ENCODE peak calls at places on chromosome 22, in seven cellular contexts. One of them, this sample, is unnamed.

GRCh38 chr22:28247667-28248363 is 328.8 kb upstream of the PITPNB start:
- DNase-seq in activated CD8-positive, alpha-beta T cell treated with anti-CD3 and anti-CD28 coated beads for 36 hours: no peak
- DNase-seq in CD8-positive, alpha-beta T cell: no peak
- DNase-seq in mesothelial cell of epicardium: no peak
- DNase-seq in ovary: no peak
- DNase-seq in testis: no peak
- DNase-seq in left lung: no peak
- DNase-seq in this sample: no peak

GRCh38 chr22:21984793-21985192 is 2.2 kb upstream of the TOP3B start:
- DNase-seq in activated CD8-positive, alpha-beta T cell treated with anti-CD3 and anti-CD28 coated beads for 36 hours: peak
- DNase-seq in CD8-positive, alpha-beta T cell: no peak
- DNase-seq in mesothelial cell of epicardium: no peak
- DNase-seq in ovary: no peak
- DNase-seq in testis: peak
- DNase-seq in left lung: no peak
- DNase-seq in this sample: no peak

GRCh38 chr22:46079093-46079860 is 71.0 kb upstream of the PPARA start:
- DNase-seq in activated CD8-positive, alpha-beta T cell treated with anti-CD3 and anti-CD28 coated beads for 36 hours: no peak
- DNase-seq in CD8-positive, alpha-beta T cell: no peak
- DNase-seq in mesothelial cell of epicardium: no peak
- DNase-seq in ovary: peak
- DNase-seq in testis: peak
- DNase-seq in left lung: peak
- DNase-seq in this sample: no peak

GRCh38 chr22:37133304-37134018 is 16.3 kb downstream of the IL2RB start:
- DNase-seq in activated CD8-positive, alpha-beta T cell treated with anti-CD3 and anti-CD28 coated beads for 36 hours: no peak
- DNase-seq in CD8-positive, alpha-beta T cell: no peak
- DNase-seq in mesothelial cell of epicardium: no peak
- DNase-seq in ovary: no peak
- DNase-seq in testis: no peak
- DNase-seq in left lung: no peak
- DNase-seq in this sample: no peak

GRCh38 chr22:50276143-50276542 is 6.0 kb upstream of the MAPK11 start:
- DNase-seq in activated CD8-positive, alpha-beta T cell treated with anti-CD3 and anti-CD28 coated beads for 36 hours: peak
- DNase-seq in CD8-positive, alpha-beta T cell: no peak
- DNase-seq in mesothelial cell of epicardium: no peak
- DNase-seq in ovary: peak
- DNase-seq in testis: no peak
- DNase-seq in left lung: peak
- DNase-seq in this sample: no peak

GRCh38 chr22:37018815-37019308 is 385 bp downstream of the TST start:
- DNase-seq in activated CD8-positive, alpha-beta T cell treated with anti-CD3 and anti-CD28 coated beads for 36 hours: no peak
- DNase-seq in CD8-positive, alpha-beta T cell: no peak
- DNase-seq in mesothelial cell of epicardium: peak
- DNase-seq in ovary: peak
- DNase-seq in testis: peak
- DNase-seq in left lung: peak
- DNase-seq in this sample: no peak

GRCh38 chr22:27267145-27267544 is 534.4 kb downstream of the MN1 start:
- DNase-seq in activated CD8-positive, alpha-beta T cell treated with anti-CD3 and anti-CD28 coated beads for 36 hours: no peak
- DNase-seq in CD8-positive, alpha-beta T cell: no peak
- DNase-seq in mesothelial cell of epicardium: no peak
- DNase-seq in ovary: no peak
- DNase-seq in testis: no peak
- DNase-seq in left lung: no peak
- DNase-seq in this sample: no peak

GRCh38 chr22:37486224-37486845 is at the start of gene MFNG:
- DNase-seq in activated CD8-positive, alpha-beta T cell treated with anti-CD3 and anti-CD28 coated beads for 36 hours: peak
- DNase-seq in CD8-positive, alpha-beta T cell: peak
- DNase-seq in mesothelial cell of epicardium: no peak
- DNase-seq in ovary: peak
- DNase-seq in testis: peak
- DNase-seq in left lung: peak
- DNase-seq in this sample: no peak

GRCh38 chr22:44358723-44359440 is 46.1 kb upstream of the SHISAL1 start:
- DNase-seq in activated CD8-positive, alpha-beta T cell treated with anti-CD3 and anti-CD28 coated beads for 36 hours: no peak
- DNase-seq in CD8-positive, alpha-beta T cell: no peak
- DNase-seq in mesothelial cell of epicardium: no peak
- DNase-seq in ovary: peak
- DNase-seq in testis: no peak
- DNase-seq in left lung: peak
- DNase-seq in this sample: no peak

GRCh38 chr22:46138058-46138797 is 12.1 kb upstream of the PPARA start:
- DNase-seq in activated CD8-positive, alpha-beta T cell treated with anti-CD3 and anti-CD28 coated beads for 36 hours: no peak
- DNase-seq in CD8-positive, alpha-beta T cell: no peak
- DNase-seq in mesothelial cell of epicardium: no peak
- DNase-seq in ovary: peak
- DNase-seq in testis: no peak
- DNase-seq in left lung: no peak
- DNase-seq in this sample: no peak

GRCh38 chr22:37843746-37844089 is 416 bp downstream of the ANKRD54 start:
- DNase-seq in activated CD8-positive, alpha-beta T cell treated with anti-CD3 and anti-CD28 coated beads for 36 hours: peak
- DNase-seq in CD8-positive, alpha-beta T cell: no peak
- DNase-seq in mesothelial cell of epicardium: no peak
- DNase-seq in ovary: peak
- DNase-seq in testis: peak
- DNase-seq in left lung: no peak
- DNase-seq in this sample: no peak

GRCh38 chr22:45210174-45210573 is 30.5 kb downstream of the KIAA0930 start:
- DNase-seq in activated CD8-positive, alpha-beta T cell treated with anti-CD3 and anti-CD28 coated beads for 36 hours: no peak
- DNase-seq in CD8-positive, alpha-beta T cell: no peak
- DNase-seq in mesothelial cell of epicardium: no peak
- DNase-seq in ovary: no peak
- DNase-seq in testis: no peak
- DNase-seq in left lung: no peak
- DNase-seq in this sample: no peak

GRCh38 chr22:43388420-43388851 is 23.4 kb upstream of the MPPED1 start:
- DNase-seq in activated CD8-positive, alpha-beta T cell treated with anti-CD3 and anti-CD28 coated beads for 36 hours: peak
- DNase-seq in CD8-positive, alpha-beta T cell: peak
- DNase-seq in mesothelial cell of epicardium: peak
- DNase-seq in ovary: peak
- DNase-seq in testis: peak
- DNase-seq in left lung: peak
- DNase-seq in this sample: peak

GRCh38 chr22:37213941-37214340 is 1.7 kb upstream of the SSTR3 start:
- DNase-seq in activated CD8-positive, alpha-beta T cell treated with anti-CD3 and anti-CD28 coated beads for 36 hours: peak
- DNase-seq in CD8-positive, alpha-beta T cell: no peak
- DNase-seq in mesothelial cell of epicardium: no peak
- DNase-seq in ovary: no peak
- DNase-seq in testis: no peak
- DNase-seq in left lung: no peak
- DNase-seq in this sample: no peak

GRCh38 chr22:45805413-45805812 is 133.8 kb downstream of the ATXN10 start:
- DNase-seq in activated CD8-positive, alpha-beta T cell treated with anti-CD3 and anti-CD28 coated beads for 36 hours: no peak
- DNase-seq in CD8-positive, alpha-beta T cell: no peak
- DNase-seq in mesothelial cell of epicardium: no peak
- DNase-seq in ovary: no peak
- DNase-seq in testis: no peak
- DNase-seq in left lung: no peak
- DNase-seq in this sample: no peak

GRCh38 chr22:22848364-22848866 is 39.2 kb upstream of the IGLL5 start:
- DNase-seq in activated CD8-positive, alpha-beta T cell treated with anti-CD3 and anti-CD28 coated beads for 36 hours: peak
- DNase-seq in CD8-positive, alpha-beta T cell: peak
- DNase-seq in mesothelial cell of epicardium: peak
- DNase-seq in ovary: peak
- DNase-seq in testis: peak
- DNase-seq in left lung: peak
- DNase-seq in this sample: no peak

GRCh38 chr22:43001271-43002197 is 13.4 kb downstream of the PACSIN2 start:
- DNase-seq in activated CD8-positive, alpha-beta T cell treated with anti-CD3 and anti-CD28 coated beads for 36 hours: peak
- DNase-seq in CD8-positive, alpha-beta T cell: no peak
- DNase-seq in mesothelial cell of epicardium: no peak
- DNase-seq in ovary: no peak
- DNase-seq in testis: no peak
- DNase-seq in left lung: no peak
- DNase-seq in this sample: no peak

GRCh38 chr22:46829140-46829891 is 66.9 kb downstream of the TBC1D22A start:
- DNase-seq in activated CD8-positive, alpha-beta T cell treated with anti-CD3 and anti-CD28 coated beads for 36 hours: no peak
- DNase-seq in CD8-positive, alpha-beta T cell: no peak
- DNase-seq in mesothelial cell of epicardium: no peak
- DNase-seq in ovary: no peak
- DNase-seq in testis: no peak
- DNase-seq in left lung: no peak
- DNase-seq in this sample: no peak

GRCh38 chr22:42962295-42963230 is 52.4 kb downstream of the PACSIN2 start:
- DNase-seq in activated CD8-positive, alpha-beta T cell treated with anti-CD3 and anti-CD28 coated beads for 36 hours: no peak
- DNase-seq in CD8-positive, alpha-beta T cell: no peak
- DNase-seq in mesothelial cell of epicardium: no peak
- DNase-seq in ovary: no peak
- DNase-seq in testis: no peak
- DNase-seq in left lung: peak
- DNase-seq in this sample: no peak

GRCh38 chr22:42754658-42755057 is 34.0 kb upstream of the A4GALT start:
- DNase-seq in activated CD8-positive, alpha-beta T cell treated with anti-CD3 and anti-CD28 coated beads for 36 hours: no peak
- DNase-seq in CD8-positive, alpha-beta T cell: no peak
- DNase-seq in mesothelial cell of epicardium: no peak
- DNase-seq in ovary: no peak
- DNase-seq in testis: peak
- DNase-seq in left lung: no peak
- DNase-seq in this sample: no peak

GRCh38 chr22:37054078-37054440 is 2.5 kb downstream of the KCTD17 start:
- DNase-seq in activated CD8-positive, alpha-beta T cell treated with anti-CD3 and anti-CD28 coated beads for 36 hours: no peak
- DNase-seq in CD8-positive, alpha-beta T cell: no peak
- DNase-seq in mesothelial cell of epicardium: no peak
- DNase-seq in ovary: no peak
- DNase-seq in testis: no peak
- DNase-seq in left lung: no peak
- DNase-seq in this sample: no peak

GRCh38 chr22:22574361-22574760 is 15.3 kb upstream of the PRAME start:
- DNase-seq in activated CD8-positive, alpha-beta T cell treated with anti-CD3 and anti-CD28 coated beads for 36 hours: no peak
- DNase-seq in CD8-positive, alpha-beta T cell: no peak
- DNase-seq in mesothelial cell of epicardium: no peak
- DNase-seq in ovary: no peak
- DNase-seq in testis: no peak
- DNase-seq in left lung: no peak
- DNase-seq in this sample: no peak

GRCh38 chr22:19632671-19633148 is 81.6 kb upstream of the SEPTIN5 start:
- DNase-seq in activated CD8-positive, alpha-beta T cell treated with anti-CD3 and anti-CD28 coated beads for 36 hours: no peak
- DNase-seq in CD8-positive, alpha-beta T cell: no peak
- DNase-seq in mesothelial cell of epicardium: no peak
- DNase-seq in ovary: no peak
- DNase-seq in testis: peak
- DNase-seq in left lung: no peak
- DNase-seq in this sample: peak

GRCh38 chr22:37498289-37498909 is 12.2 kb upstream of the MFNG start:
- DNase-seq in activated CD8-positive, alpha-beta T cell treated with anti-CD3 and anti-CD28 coated beads for 36 hours: peak
- DNase-seq in CD8-positive, alpha-beta T cell: peak
- DNase-seq in mesothelial cell of epicardium: no peak
- DNase-seq in ovary: no peak
- DNase-seq in testis: no peak
- DNase-seq in left lung: no peak
- DNase-seq in this sample: no peak

GRCh38 chr22:42976534-42976933 is 38.4 kb downstream of the PACSIN2 start:
- DNase-seq in activated CD8-positive, alpha-beta T cell treated with anti-CD3 and anti-CD28 coated beads for 36 hours: no peak
- DNase-seq in CD8-positive, alpha-beta T cell: no peak
- DNase-seq in mesothelial cell of epicardium: no peak
- DNase-seq in ovary: no peak
- DNase-seq in testis: no peak
- DNase-seq in left lung: no peak
- DNase-seq in this sample: no peak

GRCh38 chr22:48981671-48982070 is 846.0 kb downstream of the BRD1 start:
- DNase-seq in activated CD8-positive, alpha-beta T cell treated with anti-CD3 and anti-CD28 coated beads for 36 hours: no peak
- DNase-seq in CD8-positive, alpha-beta T cell: no peak
- DNase-seq in mesothelial cell of epicardium: no peak
- DNase-seq in ovary: no peak
- DNase-seq in testis: no peak
- DNase-seq in left lung: no peak
- DNase-seq in this sample: no peak

GRCh38 chr22:48980918-48981317 is 846.8 kb downstream of the BRD1 start:
- DNase-seq in activated CD8-positive, alpha-beta T cell treated with anti-CD3 and anti-CD28 coated beads for 36 hours: no peak
- DNase-seq in CD8-positive, alpha-beta T cell: no peak
- DNase-seq in mesothelial cell of epicardium: no peak
- DNase-seq in ovary: no peak
- DNase-seq in testis: no peak
- DNase-seq in left lung: no peak
- DNase-seq in this sample: peak

GRCh38 chr22:48976556-48977535 is 850.8 kb downstream of the BRD1 start:
- DNase-seq in activated CD8-positive, alpha-beta T cell treated with anti-CD3 and anti-CD28 coated beads for 36 hours: no peak
- DNase-seq in CD8-positive, alpha-beta T cell: no peak
- DNase-seq in mesothelial cell of epicardium: no peak
- DNase-seq in ovary: no peak
- DNase-seq in testis: no peak
- DNase-seq in left lung: no peak
- DNase-seq in this sample: peak

GRCh38 chr22:48980409-48980808 is 847.3 kb downstream of the BRD1 start:
- DNase-seq in activated CD8-positive, alpha-beta T cell treated with anti-CD3 and anti-CD28 coated beads for 36 hours: no peak
- DNase-seq in CD8-positive, alpha-beta T cell: no peak
- DNase-seq in mesothelial cell of epicardium: no peak
- DNase-seq in ovary: no peak
- DNase-seq in testis: no peak
- DNase-seq in left lung: no peak
- DNase-seq in this sample: no peak

DNA sequence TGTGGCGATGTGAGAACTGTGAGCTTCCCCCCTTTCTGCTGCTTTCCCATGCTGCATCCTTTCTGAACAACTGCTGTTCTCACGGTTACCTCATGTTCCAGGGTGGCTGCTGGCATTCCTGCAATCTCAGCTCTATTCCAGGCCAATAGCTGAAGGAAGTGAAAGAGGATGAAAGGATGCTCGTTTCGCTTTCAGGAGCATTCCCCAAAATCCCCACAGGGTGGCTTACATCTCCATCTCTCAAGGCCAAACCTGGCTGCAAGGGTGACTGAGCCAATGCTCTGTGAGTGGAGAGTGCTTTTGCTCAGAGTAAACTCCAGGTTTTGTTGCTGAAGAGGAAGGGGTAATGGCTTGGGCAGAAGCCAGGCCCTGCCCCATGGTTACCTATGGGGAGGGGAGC is 848.2 kb downstream of the BRD1 start:
- DNase-seq in activated CD8-positive, alpha-beta T cell treated with anti-CD3 and anti-CD28 coated beads for 36 hours: no peak
- DNase-seq in CD8-positive, alpha-beta T cell: no peak
- DNase-seq in mesothelial cell of epicardium: no peak
- DNase-seq in ovary: no peak
- DNase-seq in testis: no peak
- DNase-seq in left lung: no peak
- DNase-seq in this sample: no peak
- TF ChIP-seq CTCF in activated CD8-positive, alpha-beta T cell treated with anti-CD3 and anti-CD28 coated beads for 36 hours: no peak
- TF ChIP-seq CTCF in CD8-positive, alpha-beta T cell: no peak
- TF ChIP-seq CTCF in mesothelial cell of epicardium: no peak
- TF ChIP-seq CTCF in ovary: no peak
- TF ChIP-seq CTCF in testis: no peak
- TF ChIP-seq CTCF in left lung: no peak
- TF ChIP-seq CTCF in this sample: no peak

GRCh38 chr22:48945621-48946458 is 881.8 kb downstream of the BRD1 start:
- DNase-seq in activated CD8-positive, alpha-beta T cell treated with anti-CD3 and anti-CD28 coated beads for 36 hours: no peak
- DNase-seq in CD8-positive, alpha-beta T cell: peak
- DNase-seq in mesothelial cell of epicardium: peak
- DNase-seq in ovary: no peak
- DNase-seq in testis: peak
- DNase-seq in left lung: no peak
- DNase-seq in this sample: peak
- TF ChIP-seq CTCF in activated CD8-positive, alpha-beta T cell treated with anti-CD3 and anti-CD28 coated beads for 36 hours: no peak
- TF ChIP-seq CTCF in CD8-positive, alpha-beta T cell: no peak
- TF ChIP-seq CTCF in mesothelial cell of epicardium: no peak
- TF ChIP-seq CTCF in ovary: no peak
- TF ChIP-seq CTCF in testis: no peak
- TF ChIP-seq CTCF in left lung: no peak
- TF ChIP-seq CTCF in this sample: no peak

GRCh38 chr22:30635273-30636225 is at the start of gene SLC35E4:
- DNase-seq in activated CD8-positive, alpha-beta T cell treated with anti-CD3 and anti-CD28 coated beads for 36 hours: peak
- DNase-seq in CD8-positive, alpha-beta T cell: peak
- DNase-seq in mesothelial cell of epicardium: peak
- DNase-seq in ovary: peak
- DNase-seq in testis: peak
- DNase-seq in left lung: peak
- DNase-seq in this sample: peak
- TF ChIP-seq CTCF in activated CD8-positive, alpha-beta T cell treated with anti-CD3 and anti-CD28 coated beads for 36 hours: no peak
- TF ChIP-seq CTCF in CD8-positive, alpha-beta T cell: no peak
- TF ChIP-seq CTCF in mesothelial cell of epicardium: no peak
- TF ChIP-seq CTCF in ovary: peak
- TF ChIP-seq CTCF in testis: peak
- TF ChIP-seq CTCF in left lung: peak
- TF ChIP-seq CTCF in this sample: peak

GRCh38 chr22:32511274-32511673 is 36.7 kb downstream of the FBXO7 start:
- DNase-seq in activated CD8-positive, alpha-beta T cell treated with anti-CD3 and anti-CD28 coated beads for 36 hours: no peak
- DNase-seq in CD8-positive, alpha-beta T cell: no peak
- DNase-seq in mesothelial cell of epicardium: no peak
- DNase-seq in ovary: no peak
- DNase-seq in testis: no peak
- DNase-seq in left lung: no peak
- DNase-seq in this sample: no peak
- TF ChIP-seq CTCF in activated CD8-positive, alpha-beta T cell treated with anti-CD3 and anti-CD28 coated beads for 36 hours: no peak
- TF ChIP-seq CTCF in CD8-positive, alpha-beta T cell: no peak
- TF ChIP-seq CTCF in mesothelial cell of epicardium: no peak
- TF ChIP-seq CTCF in ovary: no peak
- TF ChIP-seq CTCF in testis: no peak
- TF ChIP-seq CTCF in left lung: no peak
- TF ChIP-seq CTCF in this sample: no peak

This sample was measured in osteocyte.